ENCODE peak calls at places on chromosomes 6 and 20, in six cellular contexts. I, G, M, N, R and T are unnamed samples.

GRCh38 chr6:24778878-24779277 is 4.1 kb downstream of the GMNN start:
- DNase-seq in N (no peak), G (no peak), M (no peak), R (no peak), I (no peak), T (no peak)

GRCh38 chr6:91434135-91434534 is 847.3 kb upstream of the MAP3K7 start:
- DNase-seq in N (no peak), I (no peak), R (no peak), M (no peak), G (no peak), T (no peak)

GRCh38 chr6:100466410-100467143 is 1.9 kb upstream of the SIM1 start:
- DNase-seq in G (no peak), I (no peak), N (no peak), R (no peak), M (no peak), T (no peak)

GRCh38 chr20:17759449-17759848 is 59.7 kb downstream of the BANF2 start:
- DNase-seq in N (no peak), G (no peak), M (no peak), R (no peak), I (no peak), T (no peak)

GRCh38 chr20:38256021-38256420 is 4.5 kb downstream of the KIAA1755 start:
- DNase-seq in R (no peak), N (no peak), M (no peak), I (no peak), G (no peak), T (no peak)

GRCh38 chr6:150241751-150242150 is 98.9 kb downstream of the PPP1R14C start:
- DNase-seq in M (no peak), R (no peak), I (no peak), N (no peak), G (no peak), T (no peak)

GRCh38 chr6:44012078-44012493 is 115.2 kb downstream of the MRPL14 start:
- DNase-seq in M (peak; percentile 86), N (no peak), R (no peak), I (peak; percentile 99), G (peak; percentile 98), T (no peak)

GRCh38 chr6:3850451-3851203 is 1.5 kb downstream of the FAM50B start:
- DNase-seq in G (no peak), I (no peak), R (no peak), N (no peak), M (no peak), T (no peak)

GRCh38 chr6:77430506-77430905 is 32.8 kb downstream of the HTR1B start:
- DNase-seq in M (no peak), G (no peak), R (no peak), I (no peak), N (no peak), T (no peak)

GRCh38 chr6:2768125-2768524 is 2.9 kb downstream of the WRNIP1 start:
- DNase-seq in R (no peak), I (no peak), G (no peak), M (no peak), N (no peak), T (no peak)

GRCh38 chr6:5525209-5525608 is 263.9 kb downstream of the FARS2 start:
- DNase-seq in N (no peak), R (no peak), G (peak; percentile 27), I (peak; percentile 70), M (no peak), T (no peak)